ENCODE peak calls at places on chromosomes 13 and 19, in seven cellular contexts. Y is uterus; T is testis; V is PC-9; G is CD8-positive, alpha-beta memory T cell; E is astrocyte of the cerebellum; U is lung. R is an unnamed sample.

GRCh38 chr19:2099054-2099501 is 2.4 kb downstream of the IZUMO4 start:
- DNase-seq in Y (no peak), T (no peak), V (no peak), G (no peak), E (no peak), U (no peak), R (no peak)

GRCh38 chr19:58237324-58237723 is 8.6 kb downstream of the ZNF544 start:
- DNase-seq in Y (no peak), T (no peak), V (no peak), G (no peak), E (no peak), U (no peak), R (no peak)

GRCh38 chr19:14248578-14249011 is 42.6 kb upstream of the ADGRL1 start:
- DNase-seq in Y (peak), T (peak), V (no peak), G (peak), E (peak), U (no peak), R (no peak)

GRCh38 chr19:13782537-13782936 is 8.3 kb downstream of the C19orf53 start:
- DNase-seq in Y (no peak), T (no peak), V (no peak), G (no peak), E (no peak), U (no peak), R (no peak)

GRCh38 chr13:70960841-70961443 is 852.7 kb upstream of the KLHL1 start:
- DNase-seq in Y (no peak), T (no peak), V (no peak), G (no peak), E (peak), U (no peak), R (peak)

GRCh38 chr13:47397739-47398138 is 500.9 kb upstream of the HTR2A start:
- DNase-seq in Y (no peak), T (no peak), V (no peak), G (no peak), E (no peak), U (no peak), R (no peak)

GRCh38 chr13:30585748-30586262 is 31.9 kb upstream of the USPL1 start:
- DNase-seq in Y (no peak), T (no peak), V (no peak), G (no peak), E (peak), U (no peak), R (no peak)

GRCh38 chr13:111372651-111373425 is 52.4 kb downstream of the TEX29 start:
- DNase-seq in Y (no peak), T (no peak), V (no peak), G (no peak), E (no peak), U (peak), R (no peak)

GRCh38 chr19:44341794-44342193 is 14.7 kb downstream of the ZNF112 start:
- DNase-seq in Y (no peak), T (no peak), V (no peak), G (no peak), E (no peak), U (no peak), R (no peak)

GRCh38 chr13:39036212-39036611 is 1.7 kb downstream of the PROSER1 start:
- DNase-seq in Y (no peak), T (no peak), V (no peak), G (peak), E (no peak), U (no peak), R (peak)

GRCh38 chr13:28316841-28317240 is 178.1 kb downstream of the FLT1 start:
- DNase-seq in Y (no peak), T (peak), V (no peak), G (no peak), E (no peak), U (no peak), R (peak)

GRCh38 chr19:572140-572890 is at the start of gene BSG:
- DNase-seq in Y (peak), T (peak), V (peak), G (peak), E (peak), U (peak), R (peak)

GRCh38 chr13:67138937-67139336 is 91.2 kb downstream of the PCDH9 start:
- DNase-seq in Y (no peak), T (no peak), V (no peak), G (no peak), E (no peak), U (no peak), R (no peak)

GRCh38 chr19:31515931-31516330 is 166.7 kb upstream of the TSHZ3 start:
- DNase-seq in Y (peak), T (no peak), V (no peak), G (no peak), E (no peak), U (no peak), R (no peak)

GRCh38 chr19:41815301-41815700 is 18.9 kb downstream of the CEACAM3 start:
- DNase-seq in Y (no peak), T (no peak), V (no peak), G (no peak), E (no peak), U (no peak), R (no peak)

DNA sequence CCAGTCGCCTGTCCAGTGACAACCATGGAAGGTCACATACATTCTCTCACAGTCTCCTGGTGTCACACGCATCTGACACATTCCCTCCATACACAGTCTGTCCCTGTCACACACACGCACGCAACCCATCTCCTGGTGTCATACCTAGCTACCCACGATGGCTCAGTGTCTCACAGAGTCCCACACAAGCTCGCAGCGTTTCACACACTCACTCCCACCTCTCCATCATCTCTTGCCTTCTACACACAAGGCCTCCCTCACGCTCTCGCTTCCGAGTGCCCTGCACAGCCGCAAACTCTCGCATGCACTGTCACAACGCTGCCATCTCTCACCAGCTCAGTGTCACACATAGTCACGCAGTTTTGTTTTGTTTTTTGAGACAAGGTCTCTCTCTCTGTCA is 1.2 kb upstream of the GNG8 start:
- DNase-seq in Y (no peak), T (no peak), V (no peak), G (no peak), E (no peak), U (no peak), R (no peak)
- H3K4me3 ChIP-seq in Y (no peak), T (no peak), V (no peak), G (no peak), E (no peak), U (no peak), R (no peak)

DNA sequence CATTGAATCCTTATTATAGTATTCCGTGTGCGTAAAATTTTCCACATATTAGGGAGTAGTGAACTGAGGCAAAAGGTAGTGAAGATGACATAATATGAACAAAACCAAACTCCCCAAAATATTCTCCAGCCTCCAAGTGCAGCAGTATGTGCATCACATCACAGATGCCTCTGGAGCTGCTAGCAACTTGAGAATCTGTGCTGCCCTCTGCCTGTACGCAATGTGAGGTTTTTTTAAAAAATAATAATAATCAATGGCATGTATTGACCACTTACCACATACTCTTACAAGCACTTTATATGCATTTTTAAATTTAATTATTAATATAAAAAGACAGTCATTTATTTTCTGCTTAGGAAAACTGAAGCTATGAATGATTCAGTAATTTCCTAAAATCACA is 583.0 kb upstream of the SPRY2 start:
- DNase-seq in Y (no peak), T (no peak), V (no peak), G (no peak), E (no peak), U (no peak), R (no peak)
- H3K4me3 ChIP-seq in Y (no peak), T (no peak), V (no peak), G (no peak), E (no peak), U (no peak), R (no peak)

GRCh38 chr19:5934002-5934401 is 19.9 kb downstream of the CAPS start:
- DNase-seq in Y (no peak), T (no peak), V (no peak), G (no peak), E (no peak), U (no peak), R (no peak)

GRCh38 chr19:5935473-5936307 is 21.6 kb downstream of the CAPS start:
- DNase-seq in Y (no peak), T (no peak), V (no peak), G (no peak), E (no peak), U (no peak), R (no peak)

GRCh38 chr19:5936308-5936980 is 22.4 kb downstream of the CAPS start:
- DNase-seq in Y (no peak), T (no peak), V (no peak), G (no peak), E (no peak), U (no peak), R (no peak)

GRCh38 chr19:5933391-5933998 is 19.4 kb downstream of the CAPS start:
- DNase-seq in Y (peak), T (no peak), V (no peak), G (no peak), E (no peak), U (no peak), R (no peak)

DNA sequence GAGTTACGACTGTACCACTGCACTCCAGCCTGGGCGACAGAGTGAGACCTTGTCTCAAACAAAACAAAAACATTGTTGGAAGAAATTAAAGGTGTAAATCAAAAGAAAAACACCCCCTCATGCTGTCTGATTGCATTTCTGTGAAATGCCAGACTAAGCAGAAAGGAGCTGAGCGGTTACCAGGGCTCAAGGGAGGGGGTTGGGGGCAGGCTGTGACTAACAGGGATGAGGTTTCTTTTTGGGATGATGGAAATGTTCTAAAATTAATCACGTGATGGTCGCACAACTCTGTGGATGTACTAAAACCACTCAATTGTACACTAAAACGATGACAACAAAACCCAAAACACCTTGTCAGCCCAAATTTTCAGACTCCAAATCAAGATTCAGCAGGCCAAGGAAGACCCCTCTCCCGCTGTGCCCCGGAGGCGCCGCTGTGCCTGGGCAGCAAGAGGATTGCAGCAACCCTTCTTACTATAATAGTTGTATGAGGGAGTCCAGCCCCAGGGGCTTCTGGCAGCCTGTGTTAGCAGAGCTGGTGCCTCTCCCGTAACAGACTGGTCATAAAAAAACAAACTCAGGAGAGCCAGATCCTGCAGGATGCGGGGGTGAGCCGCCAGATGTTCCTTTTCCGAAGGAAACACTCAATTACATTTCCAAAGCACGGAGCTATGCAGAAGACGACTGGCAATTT is 20.9 kb downstream of the CAPS start:
- DNase-seq in Y (peak), T (no peak), V (no peak), G (no peak), E (no peak), U (peak), R (no peak)
- H3K4me3 ChIP-seq in Y (no peak), T (no peak), V (no peak), G (no peak), E (no peak), U (no peak), R (no peak)

GRCh38 chr13:113002206-113002821 is 33.3 kb downstream of the MCF2L start:
- DNase-seq in Y (no peak), T (no peak), V (peak), G (no peak), E (no peak), U (no peak), R (no peak)
- H3K4me3 ChIP-seq in Y (no peak), T (no peak), V (peak), G (no peak), E (no peak), U (no peak), R (no peak)

GRCh38 chr19:15468675-15469512 is 4.5 kb upstream of the RASAL3 start:
- DNase-seq in Y (no peak), T (no peak), V (no peak), G (no peak), E (no peak), U (no peak), R (no peak)

GRCh38 chr19:15467734-15468214 is 3.4 kb upstream of the RASAL3 start:
- DNase-seq in Y (no peak), T (no peak), V (no peak), G (no peak), E (no peak), U (no peak), R (no peak)

GRCh38 chr19:15466851-15467733 is 2.7 kb upstream of the RASAL3 start:
- DNase-seq in Y (no peak), T (no peak), V (peak), G (peak), E (no peak), U (no peak), R (peak)

GRCh38 chr19:15471639-15472101 is 7.3 kb upstream of the RASAL3 start:
- DNase-seq in Y (no peak), T (no peak), V (no peak), G (no peak), E (no peak), U (no peak), R (no peak)

DNA sequence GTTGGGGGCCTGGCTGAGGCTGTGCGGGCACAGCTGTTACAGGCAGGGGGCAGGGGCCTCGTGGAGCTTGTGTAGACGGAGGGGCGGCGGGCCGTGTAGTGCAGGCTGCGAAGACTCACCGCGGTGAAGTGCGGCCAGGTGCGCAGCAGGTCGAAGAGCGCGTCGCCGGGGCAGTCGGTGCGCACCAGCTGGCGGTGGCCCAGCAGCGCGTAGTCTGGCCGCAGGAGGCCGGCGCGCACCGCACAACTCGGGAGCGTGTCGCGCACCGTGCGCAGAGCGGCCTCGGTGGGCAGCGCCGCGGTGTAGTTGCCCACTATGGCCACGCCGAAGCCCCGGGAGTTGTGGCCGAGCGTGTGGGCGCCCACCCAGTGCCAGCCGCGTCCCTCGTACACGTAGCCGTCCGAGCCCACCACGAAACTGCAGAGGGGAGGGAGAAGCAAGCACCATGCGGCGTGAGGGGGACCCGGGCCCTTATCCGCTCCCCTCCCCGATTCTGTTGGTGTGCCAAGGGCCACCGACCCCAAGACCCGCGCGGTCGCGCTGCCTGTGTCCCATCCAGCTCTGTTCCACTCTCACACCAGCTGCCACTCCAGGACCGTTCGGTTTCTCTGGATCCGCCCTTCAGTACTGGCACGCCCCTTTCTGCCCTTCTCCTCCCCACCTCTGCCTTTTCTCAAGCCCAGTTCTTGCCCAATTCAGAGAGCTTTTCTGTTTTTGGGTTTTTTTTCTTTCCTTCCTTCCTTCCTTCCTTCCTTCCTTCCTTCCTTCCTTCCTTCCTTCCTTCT is 5.4 kb upstream of the RASAL3 start:
- DNase-seq in Y (no peak), T (no peak), V (no peak), G (no peak), E (no peak), U (no peak), R (no peak)
- H3K4me3 ChIP-seq in Y (peak), T (no peak), V (no peak), G (peak), E (no peak), U (peak), R (peak)

GRCh38 chr19:12350185-12350889 is 15.1 kb downstream of the ZNF442 start:
- DNase-seq in Y (no peak), T (no peak), V (no peak), G (no peak), E (no peak), U (no peak), R (no peak)

GRCh38 chr19:12350890-12351197 is 14.6 kb downstream of the ZNF442 start:
- DNase-seq in Y (no peak), T (no peak), V (no peak), G (no peak), E (no peak), U (no peak), R (no peak)

GRCh38 chr19:12353375-12353774 is 12.1 kb downstream of the ZNF442 start:
- DNase-seq in Y (no peak), T (no peak), V (no peak), G (no peak), E (no peak), U (no peak), R (no peak)
- H3K4me3 ChIP-seq in Y (no peak), T (no peak), V (no peak), G (no peak), E (no peak), U (no peak), R (no peak)

DNA sequence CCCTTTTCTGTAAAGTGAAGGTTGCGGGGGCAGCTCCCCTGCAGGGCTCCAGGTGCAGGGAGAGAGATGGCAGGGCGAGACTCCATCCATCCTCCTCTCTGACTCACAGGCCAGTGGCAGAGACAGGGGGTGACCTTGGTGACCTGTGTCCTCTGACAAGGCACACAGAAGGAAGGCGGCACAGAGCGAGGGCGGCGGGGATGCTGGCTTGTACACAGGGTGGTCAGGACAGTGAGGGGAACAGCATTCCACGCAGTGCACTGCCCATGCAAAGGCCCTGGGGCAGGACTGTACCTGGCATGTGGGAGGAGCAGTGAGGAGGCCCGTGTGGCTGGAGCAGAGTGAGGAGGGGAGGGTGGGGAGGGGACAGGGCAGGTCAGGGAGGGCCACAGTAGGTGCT is 7.7 kb downstream of the NDUFA11 start:
- DNase-seq in Y (no peak), T (no peak), V (no peak), G (no peak), E (no peak), U (no peak), R (no peak)
- H3K4me3 ChIP-seq in Y (no peak), T (no peak), V (no peak), G (no peak), E (no peak), U (no peak), R (no peak)

GRCh38 chr19:7597689-7598088 is 2.0 kb downstream of the CAMSAP3 start:
- DNase-seq in Y (no peak), T (no peak), V (no peak), G (no peak), E (no peak), U (no peak), R (no peak)
- H3K4me3 ChIP-seq in Y (no peak), T (no peak), V (no peak), G (no peak), E (no peak), U (no peak), R (no peak)

GRCh38 chr19:45498411-45499195 is at the start of gene PPM1N:
- DNase-seq in Y (no peak), T (no peak), V (no peak), G (peak), E (no peak), U (no peak), R (no peak)
- H3K4me3 ChIP-seq in Y (peak), T (peak), V (peak), G (peak), E (peak), U (no peak), R (peak)

R was measured in HL-60.